ENCODE peak calls at places on chromosomes 4 and X, in six cellular contexts. One of them, this sample, is unnamed.

GRCh38 chr4:26131711-26132110 is 189.1 kb upstream of the RBPJ start:
- DNase-seq in central memory CD4-positive, alpha-beta T cell: peak
- DNase-seq in NCI-H1092: no peak
- DNase-seq in NCI-H1105: no peak
- DNase-seq in endothelial cell of umbilical vein: no peak
- DNase-seq in EH: no peak
- DNase-seq in this sample: no peak

GRCh38 chrX:152131525-152131924 is 6.9 kb downstream of the MAGEA10 start:
- DNase-seq in NCI-H1092: no peak
- DNase-seq in central memory CD4-positive, alpha-beta T cell: no peak
- DNase-seq in endothelial cell of umbilical vein: no peak
- DNase-seq in EH: no peak
- DNase-seq in NCI-H1105: no peak
- DNase-seq in this sample: no peak

GRCh38 chrX:13899607-13900006 is 82.7 kb upstream of the GPM6B start:
- DNase-seq in endothelial cell of umbilical vein: peak
- DNase-seq in NCI-H1092: no peak
- DNase-seq in central memory CD4-positive, alpha-beta T cell: no peak
- DNase-seq in EH: peak
- DNase-seq in NCI-H1105: peak
- DNase-seq in this sample: peak

GRCh38 chr4:40962551-40963185 is 212.9 kb downstream of the NSUN7 start:
- DNase-seq in NCI-H1092: no peak
- DNase-seq in NCI-H1105: no peak
- DNase-seq in EH: no peak
- DNase-seq in endothelial cell of umbilical vein: no peak
- DNase-seq in central memory CD4-positive, alpha-beta T cell: no peak
- DNase-seq in this sample: no peak

GRCh38 chrX:19888419-19888879 is 1.0 kb upstream of the SH3KBP1 start:
- DNase-seq in central memory CD4-positive, alpha-beta T cell: peak
- DNase-seq in NCI-H1105: no peak
- DNase-seq in endothelial cell of umbilical vein: peak
- DNase-seq in NCI-H1092: peak
- DNase-seq in EH: peak
- DNase-seq in this sample: peak

GRCh38 chr4:153211986-153212720 is 7.9 kb downstream of the TRIM2 start:
- DNase-seq in NCI-H1092: no peak
- DNase-seq in endothelial cell of umbilical vein: no peak
- DNase-seq in EH: peak
- DNase-seq in NCI-H1105: no peak
- DNase-seq in central memory CD4-positive, alpha-beta T cell: no peak
- DNase-seq in this sample: peak

GRCh38 chr4:140427104-140427918 is at the start of gene CLGN:
- DNase-seq in EH: peak
- DNase-seq in NCI-H1092: peak
- DNase-seq in central memory CD4-positive, alpha-beta T cell: peak
- DNase-seq in NCI-H1105: peak
- DNase-seq in endothelial cell of umbilical vein: peak
- DNase-seq in this sample: no peak

GRCh38 chrX:20437678-20438077 is 171.0 kb upstream of the RPS6KA3 start:
- DNase-seq in EH: no peak
- DNase-seq in endothelial cell of umbilical vein: peak
- DNase-seq in NCI-H1092: no peak
- DNase-seq in central memory CD4-positive, alpha-beta T cell: peak
- DNase-seq in NCI-H1105: no peak
- DNase-seq in this sample: no peak

GRCh38 chrX:47214435-47215077 is 3.9 kb upstream of the CDK16 start:
- DNase-seq in NCI-H1105: no peak
- DNase-seq in endothelial cell of umbilical vein: no peak
- DNase-seq in central memory CD4-positive, alpha-beta T cell: no peak
- DNase-seq in NCI-H1092: no peak
- DNase-seq in EH: no peak
- DNase-seq in this sample: no peak

GRCh38 chrX:82764521-82764920 is 743.6 kb upstream of the POU3F4 start:
- DNase-seq in NCI-H1105: no peak
- DNase-seq in endothelial cell of umbilical vein: no peak
- DNase-seq in NCI-H1092: no peak
- DNase-seq in central memory CD4-positive, alpha-beta T cell: no peak
- DNase-seq in EH: no peak
- DNase-seq in this sample: no peak

GRCh38 chrX:47597222-47597621 is 15.0 kb downstream of the TIMP1 start:
- DNase-seq in EH: no peak
- DNase-seq in central memory CD4-positive, alpha-beta T cell: no peak
- DNase-seq in NCI-H1105: no peak
- DNase-seq in NCI-H1092: no peak
- DNase-seq in endothelial cell of umbilical vein: no peak
- DNase-seq in this sample: no peak